ENCODE peak calls at places on chromosomes 7 and 10, in five cellular contexts. One of them, this sample, is unnamed.
A peak's percentile ranks its signal among the peaks of the same experiment; 100 is the strongest.

GRCh38 chr10:97335188-97335619 is 675 bp upstream of the FRAT2 start:
- DNase-seq in HepG2: no peak
- DNase-seq in SK-N-SH: no peak
- DNase-seq in K562: no peak
- DNase-seq in GM12878: no peak
- DNase-seq in this sample: no peak

GRCh38 chr7:43584200-43584586 is 1.3 kb downstream of the STK17A start:
- DNase-seq in HepG2: peak; percentile 79
- DNase-seq in SK-N-SH: no peak
- DNase-seq in K562: no peak
- DNase-seq in GM12878: no peak
- DNase-seq in this sample: no peak

GRCh38 chr10:29692121-29692539 is 57.4 kb upstream of the SVIL start:
- DNase-seq in HepG2: no peak
- DNase-seq in SK-N-SH: no peak
- DNase-seq in K562: no peak
- DNase-seq in GM12878: no peak
- DNase-seq in this sample: no peak

GRCh38 chr10:132965411-132966057 is 23.2 kb upstream of the CFAP46 start:
- DNase-seq in HepG2: no peak
- DNase-seq in SK-N-SH: no peak
- DNase-seq in K562: no peak
- DNase-seq in GM12878: no peak
- DNase-seq in this sample: no peak

GRCh38 chr7:140275069-140275961 is 98.5 kb upstream of the KDM7A start:
- DNase-seq in HepG2: no peak
- DNase-seq in SK-N-SH: no peak
- DNase-seq in K562: peak; percentile 69
- DNase-seq in GM12878: no peak
- DNase-seq in this sample: no peak

GRCh38 chr10:17144757-17145156 is 15.1 kb upstream of the CUBN start:
- DNase-seq in HepG2: no peak
- DNase-seq in SK-N-SH: no peak
- DNase-seq in K562: no peak
- DNase-seq in GM12878: peak; percentile 9
- DNase-seq in this sample: no peak

GRCh38 chr7:135980665-135981180 is 3.6 kb upstream of the MTPN start:
- DNase-seq in HepG2: no peak
- DNase-seq in SK-N-SH: no peak
- DNase-seq in K562: no peak
- DNase-seq in GM12878: peak; percentile 95
- DNase-seq in this sample: peak; percentile 72

GRCh38 chr7:42843209-42843800 is 68.6 kb downstream of the C7orf25 start:
- DNase-seq in HepG2: peak; percentile 31
- DNase-seq in SK-N-SH: peak; percentile 67
- DNase-seq in K562: peak; percentile 27
- DNase-seq in GM12878: no peak
- DNase-seq in this sample: peak; percentile 46

GRCh38 chr7:150756858-150757257 is 19.6 kb downstream of the GIMAP5 start:
- DNase-seq in HepG2: no peak
- DNase-seq in SK-N-SH: no peak
- DNase-seq in K562: peak; percentile 35
- DNase-seq in GM12878: no peak
- DNase-seq in this sample: peak; percentile 18

GRCh38 chr10:73446926-73447325 is 13.6 kb upstream of the MSS51 start:
- DNase-seq in HepG2: no peak
- DNase-seq in SK-N-SH: no peak
- DNase-seq in K562: no peak
- DNase-seq in GM12878: no peak
- DNase-seq in this sample: no peak

GRCh38 chr7:26151096-26151495 is 902 bp upstream of the NFE2L3 start:
- DNase-seq in HepG2: no peak
- DNase-seq in SK-N-SH: no peak
- DNase-seq in K562: no peak
- DNase-seq in GM12878: no peak
- DNase-seq in this sample: no peak

GRCh38 chr10:61285749-61286148 is 167.4 kb downstream of the TMEM26 start:
- DNase-seq in HepG2: no peak
- DNase-seq in SK-N-SH: no peak
- DNase-seq in K562: no peak
- DNase-seq in GM12878: no peak
- DNase-seq in this sample: no peak

GRCh38 chr10:8418631-8419030 is 364.1 kb downstream of the GATA3 start:
- DNase-seq in HepG2: no peak
- DNase-seq in SK-N-SH: no peak
- DNase-seq in K562: no peak
- DNase-seq in GM12878: no peak
- DNase-seq in this sample: no peak

GRCh38 chr7:28192786-28193581 is 12.4 kb upstream of the JAZF1 start:
- DNase-seq in HepG2: no peak
- DNase-seq in SK-N-SH: no peak
- DNase-seq in K562: no peak
- DNase-seq in GM12878: no peak
- DNase-seq in this sample: peak; percentile 43

GRCh38 chr7:32360127-32360526 is 130.1 kb downstream of the LSM5 start:
- DNase-seq in HepG2: no peak
- DNase-seq in SK-N-SH: no peak
- DNase-seq in K562: no peak
- DNase-seq in GM12878: no peak
- DNase-seq in this sample: no peak

GRCh38 chr10:1299041-1299726 is 243.0 kb downstream of the WDR37 start:
- DNase-seq in HepG2: no peak
- DNase-seq in SK-N-SH: no peak
- DNase-seq in K562: no peak
- DNase-seq in GM12878: no peak
- DNase-seq in this sample: no peak

GRCh38 chr7:25698709-25699108 is 453.3 kb upstream of the NFE2L3 start:
- DNase-seq in HepG2: no peak
- DNase-seq in SK-N-SH: no peak
- DNase-seq in K562: no peak
- DNase-seq in GM12878: no peak
- DNase-seq in this sample: no peak

GRCh38 chr7:92633211-92633906 is 43.2 kb upstream of the FAM133B start:
- DNase-seq in HepG2: peak; percentile 87
- DNase-seq in SK-N-SH: no peak
- DNase-seq in K562: no peak
- DNase-seq in GM12878: no peak
- DNase-seq in this sample: peak; percentile 72

GRCh38 chr7:84547326-84547725 is 352.7 kb upstream of the SEMA3A start:
- DNase-seq in HepG2: no peak
- DNase-seq in SK-N-SH: no peak
- DNase-seq in K562: no peak
- DNase-seq in GM12878: no peak
- DNase-seq in this sample: no peak

GRCh38 chr10:67225226-67225625 is 299.4 kb downstream of the LRRTM3 start:
- DNase-seq in HepG2: no peak
- DNase-seq in SK-N-SH: no peak
- DNase-seq in K562: no peak
- DNase-seq in GM12878: no peak
- DNase-seq in this sample: no peak

GRCh38 chr7:134865001-134865845 is 85.8 kb downstream of the CALD1 start:
- DNase-seq in HepG2: no peak
- DNase-seq in SK-N-SH: no peak
- DNase-seq in K562: no peak
- DNase-seq in GM12878: peak; percentile 19
- DNase-seq in this sample: no peak

GRCh38 chr7:42380411-42380810 is 143.4 kb upstream of the GLI3 start:
- DNase-seq in HepG2: no peak
- DNase-seq in SK-N-SH: no peak
- DNase-seq in K562: no peak
- DNase-seq in GM12878: no peak
- DNase-seq in this sample: no peak

DNA sequence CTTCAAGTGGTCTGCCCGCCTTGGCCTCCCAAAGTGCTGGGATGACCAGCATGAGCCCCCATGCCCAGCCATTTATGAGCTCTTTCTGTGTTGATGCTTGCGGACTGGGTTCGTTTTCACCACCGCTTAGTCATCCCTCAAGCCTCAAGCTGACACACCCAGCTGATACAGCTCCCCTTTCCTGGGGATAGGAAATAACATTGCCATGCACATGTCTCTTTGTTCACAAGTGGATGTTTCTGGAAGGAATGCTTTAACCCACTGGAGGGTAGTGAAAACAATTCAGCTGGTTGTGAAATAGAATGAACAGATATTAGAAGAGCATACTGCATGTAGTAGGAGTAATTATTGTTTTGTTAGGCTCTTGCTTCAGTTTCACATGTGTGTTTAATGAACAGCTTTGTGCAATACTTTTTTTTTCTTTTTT is 8.5 kb upstream of the METTL27 start:
- DNase-seq in HepG2: no peak
- DNase-seq in SK-N-SH: no peak
- DNase-seq in K562: peak; percentile 62
- DNase-seq in GM12878: no peak
- DNase-seq in this sample: no peak
- H3K4me3 ChIP-seq in HepG2: no peak overlapping the region
- H3K4me3 ChIP-seq in SK-N-SH: peak overlapping the region; percentile 17
- H3K4me3 ChIP-seq in K562: no peak overlapping the region
- H3K4me3 ChIP-seq in GM12878: no peak overlapping the region
- H3K4me3 ChIP-seq in this sample: no peak overlapping the region

GRCh38 chr10:125152646-125153368 is 7.6 kb downstream of the CTBP2 start:
- DNase-seq in HepG2: no peak
- DNase-seq in SK-N-SH: no peak
- DNase-seq in K562: no peak
- DNase-seq in GM12878: no peak
- DNase-seq in this sample: no peak
- TF ChIP-seq GABPA in HepG2: no peak
- TF ChIP-seq GABPA in SK-N-SH: no peak
- TF ChIP-seq GABPA in K562: no peak
- TF ChIP-seq GABPA in GM12878: no peak
- TF ChIP-seq GABPA in this sample: no peak

GRCh38 chr10:130023454-130024230 is 59.6 kb upstream of the EBF3 start:
- DNase-seq in HepG2: no peak
- DNase-seq in SK-N-SH: no peak
- DNase-seq in K562: no peak
- DNase-seq in GM12878: no peak
- DNase-seq in this sample: no peak
- TF ChIP-seq REST in HepG2: no peak
- TF ChIP-seq REST in SK-N-SH: no peak
- TF ChIP-seq REST in K562: no peak
- TF ChIP-seq REST in GM12878: no peak
- TF ChIP-seq REST in this sample: no peak

GRCh38 chr10:15710455-15710854 is 9.3 kb downstream of the ITGA8 start:
- DNase-seq in HepG2: no peak
- DNase-seq in SK-N-SH: no peak
- DNase-seq in K562: no peak
- DNase-seq in GM12878: no peak
- DNase-seq in this sample: no peak
- H3K4me3 ChIP-seq in HepG2: no peak overlapping the region
- H3K4me3 ChIP-seq in SK-N-SH: no peak overlapping the region
- H3K4me3 ChIP-seq in K562: no peak overlapping the region
- H3K4me3 ChIP-seq in GM12878: no peak overlapping the region
- H3K4me3 ChIP-seq in this sample: no peak overlapping the region

GRCh38 chr10:79268100-79268670 is 79.1 kb upstream of the PPIF start:
- DNase-seq in HepG2: no peak
- DNase-seq in SK-N-SH: no peak
- DNase-seq in K562: no peak
- DNase-seq in GM12878: no peak
- DNase-seq in this sample: no peak
- TF ChIP-seq GABPA in HepG2: no peak
- TF ChIP-seq GABPA in SK-N-SH: no peak
- TF ChIP-seq GABPA in K562: no peak
- TF ChIP-seq GABPA in GM12878: no peak
- TF ChIP-seq GABPA in this sample: no peak

DNA sequence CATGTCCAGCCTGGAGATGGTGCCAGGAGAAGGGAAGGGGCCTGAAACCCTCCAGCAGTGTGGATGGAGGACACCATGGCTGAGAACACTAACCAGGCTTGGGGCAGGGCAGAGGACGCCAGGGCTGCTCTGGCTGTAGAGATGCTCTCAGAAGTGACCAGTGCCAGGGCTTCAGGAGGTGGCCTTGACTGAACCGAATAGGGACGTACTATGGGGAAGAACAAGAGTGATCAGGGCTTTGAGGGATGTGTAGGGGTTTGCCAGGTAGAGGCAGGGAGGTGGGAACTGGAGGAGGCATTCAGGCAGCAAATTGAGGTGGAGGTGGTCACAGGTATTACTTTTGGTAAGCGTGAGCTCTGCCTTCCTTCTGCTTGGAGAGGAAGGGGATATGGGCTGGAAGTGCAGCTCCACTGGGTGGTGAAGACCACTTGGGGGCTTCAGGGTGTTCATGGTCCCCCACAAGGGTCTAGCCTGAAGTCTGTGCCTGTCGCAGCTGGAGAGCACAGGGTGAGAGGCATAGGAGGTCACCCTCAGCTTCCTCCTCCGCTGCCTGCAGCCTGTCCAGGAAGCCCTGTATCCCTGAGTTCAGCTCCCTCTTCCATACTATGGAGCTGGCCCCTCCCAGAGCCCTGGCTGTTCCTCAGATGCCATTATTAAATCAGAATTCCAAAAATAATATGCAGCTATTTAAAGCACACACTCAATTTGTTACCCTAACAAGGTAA is 27.8 kb downstream of the ADCY1 start:
- DNase-seq in HepG2: no peak
- DNase-seq in SK-N-SH: no peak
- DNase-seq in K562: no peak
- DNase-seq in GM12878: no peak
- DNase-seq in this sample: no peak
- TF ChIP-seq REST in HepG2: no peak
- TF ChIP-seq REST in SK-N-SH: no peak
- TF ChIP-seq REST in K562: no peak
- TF ChIP-seq REST in GM12878: no peak
- TF ChIP-seq REST in this sample: no peak

DNA sequence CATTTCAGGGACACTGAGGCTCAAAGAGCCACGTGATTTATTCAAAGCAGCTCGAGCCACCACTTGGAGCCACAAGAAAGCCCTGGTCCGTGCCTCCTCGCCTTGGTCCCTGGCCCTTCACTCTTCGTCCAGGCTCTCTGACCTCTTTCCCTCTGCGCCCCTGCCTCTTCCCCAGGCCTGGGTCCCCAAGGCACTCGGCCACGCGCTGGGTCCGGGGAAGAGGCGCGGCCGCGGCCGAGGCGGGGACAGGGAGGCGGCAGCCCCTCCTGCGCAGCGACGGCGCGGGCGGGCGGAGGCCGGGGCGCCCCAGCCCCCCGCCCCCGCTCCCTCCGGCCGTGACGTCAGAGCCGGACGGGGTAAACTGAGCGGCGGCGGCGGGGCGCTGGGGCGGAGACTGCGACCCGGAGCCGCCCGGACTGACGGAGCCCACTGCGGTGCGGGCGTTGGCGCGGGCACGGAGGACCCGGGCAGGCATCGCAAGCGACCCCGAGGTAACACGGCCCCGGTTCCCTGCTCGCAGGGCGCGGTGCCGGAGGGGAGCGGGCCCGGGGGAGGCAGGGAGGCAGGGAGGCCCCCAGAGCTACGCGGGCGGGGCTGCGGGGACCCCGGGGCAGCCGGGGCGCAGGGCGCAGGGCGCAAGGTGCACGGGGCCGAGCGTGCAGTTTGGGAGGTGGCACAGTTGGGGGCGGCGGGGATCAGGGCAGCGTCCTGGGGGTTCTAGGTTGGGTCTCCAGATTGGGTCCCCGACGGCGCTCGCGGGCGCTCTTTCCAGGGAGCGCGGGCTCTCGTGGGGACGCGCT is at the start of gene SLC18A2:
- DNase-seq in HepG2: no peak
- DNase-seq in SK-N-SH: peak; percentile 72
- DNase-seq in K562: peak; percentile 38
- DNase-seq in GM12878: no peak
- DNase-seq in this sample: no peak
- H3K4me3 ChIP-seq in HepG2: peak within 1 kb of the TSS; percentile 16
- H3K4me3 ChIP-seq in SK-N-SH: no peak within 1 kb of the TSS
- H3K4me3 ChIP-seq in K562: no peak within 1 kb of the TSS
- H3K4me3 ChIP-seq in GM12878: no peak within 1 kb of the TSS
- H3K4me3 ChIP-seq in this sample: no peak within 1 kb of the TSS

This sample was measured in HL-60.